ENCODE peak calls at places on chromosomes 1 and 21, in five cellular contexts. D is thoracic aorta, F is aorta, I is body of pancreas, V is pancreas. S is an unnamed sample.

GRCh38 chr1:180586671-180587155 is 27.9 kb downstream of the OVAAL start:
- DNase-seq in D (no peak), F (no peak), I (peak; percentile 91), V (peak; percentile 89), S (peak; percentile 85)

GRCh38 chr1:189435398-189435797 is 1042.3 kb downstream of the BRINP3 start:
- DNase-seq in D (no peak), F (no peak), I (no peak), V (no peak), S (no peak)

GRCh38 chr1:94590203-94591137 is 48.9 kb upstream of the F3 start:
- DNase-seq in D (no peak), F (no peak), I (peak; percentile 38), V (no peak), S (no peak)

GRCh38 chr1:2592672-2593071 is 6.1 kb downstream of the PRXL2B start:
- DNase-seq in D (no peak), F (peak; percentile 40), I (peak; percentile 52), V (no peak), S (no peak)

GRCh38 chr1:208177656-208178055 is 66.5 kb downstream of the PLXNA2 start:
- DNase-seq in D (no peak), F (no peak), I (no peak), V (no peak), S (no peak)

GRCh38 chr1:208235983-208236761 is 8.0 kb downstream of the PLXNA2 start:
- DNase-seq in D (no peak), F (peak; percentile 79), I (no peak), V (no peak), S (no peak)

GRCh38 chr1:32939655-32940371 is 24.8 kb downstream of the RNF19B start:
- DNase-seq in D (no peak), F (peak; percentile 80), I (peak; percentile 60), V (no peak), S (no peak)

GRCh38 chr1:8094481-8095241 is 68.6 kb upstream of the ERRFI1 start:
- DNase-seq in D (no peak), F (no peak), I (no peak), V (no peak), S (peak; percentile 62)

GRCh38 chr1:6259491-6260362 is 1.2 kb downstream of the GPR153 start:
- DNase-seq in D (peak; percentile 25), F (peak; percentile 90), I (peak; percentile 75), V (peak; percentile 51), S (peak; percentile 80)

DNA sequence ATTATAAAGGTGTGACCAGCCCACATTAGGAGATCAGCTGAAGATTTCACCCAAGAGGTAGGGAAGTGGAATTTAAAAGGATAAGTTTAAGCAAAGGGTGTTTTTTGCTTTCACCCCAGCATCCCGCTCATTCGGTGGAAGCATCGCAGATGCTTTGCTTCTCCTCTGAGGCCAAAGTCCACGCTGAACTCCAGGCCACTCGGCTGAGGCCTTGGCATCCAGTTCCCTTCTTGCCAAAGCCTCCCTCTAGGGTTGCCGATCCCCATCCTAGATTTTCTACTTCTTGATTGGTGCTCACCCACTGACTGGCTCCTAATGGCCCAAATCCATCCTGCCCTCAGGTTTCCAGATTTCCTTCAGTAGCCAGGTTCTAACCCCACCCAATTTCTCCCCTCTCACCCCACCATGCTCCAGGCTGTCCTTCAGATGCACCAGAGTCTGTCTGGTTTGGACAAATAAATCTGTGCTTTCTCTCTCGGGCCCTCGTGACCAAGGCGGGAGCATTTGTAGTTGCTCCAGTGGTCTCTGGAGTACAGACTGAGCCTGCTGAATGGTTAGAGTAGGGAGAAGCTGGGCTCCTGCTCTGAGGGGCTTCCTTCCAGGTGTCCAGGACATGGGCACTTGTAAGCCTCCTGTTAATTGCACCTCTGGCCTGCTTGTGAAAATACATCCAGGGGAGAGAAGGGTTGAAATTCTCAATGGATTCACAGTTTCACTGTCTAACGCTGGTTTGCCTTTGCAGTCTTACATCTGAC is 193.2 kb downstream of the C1orf94 start:
- DNase-seq in D (no peak), F (no peak), I (no peak), V (no peak), S (no peak)
- H3K27ac ChIP-seq in D (no peak overlapping the region), F (no peak overlapping the region), I (no peak overlapping the region), V (no peak overlapping the region), S (no peak overlapping the region)

DNA sequence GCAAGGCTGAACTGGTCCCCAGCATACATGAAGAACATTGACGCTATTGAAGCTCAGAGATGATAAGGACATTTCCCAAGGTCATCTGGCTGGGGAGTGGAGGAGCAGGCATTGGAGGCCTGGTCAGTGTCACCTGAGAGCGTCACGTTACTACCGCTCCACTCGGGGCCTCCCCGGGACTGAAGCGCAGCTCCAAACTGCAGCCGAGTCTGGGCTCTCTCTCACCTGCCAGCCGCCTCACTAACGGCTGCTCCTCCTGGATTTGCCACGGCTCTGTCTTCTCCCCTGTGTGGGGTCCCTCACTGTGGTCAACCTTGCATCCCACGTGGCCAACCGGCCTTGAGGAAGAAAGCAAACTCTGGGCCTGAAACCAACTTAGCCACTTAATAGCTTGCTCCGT is 111.3 kb downstream of the ADSS2 start:
- DNase-seq in D (no peak), F (no peak), I (no peak), V (no peak), S (no peak)
- H3K27ac ChIP-seq in D (no peak overlapping the region), F (no peak overlapping the region), I (no peak overlapping the region), V (no peak overlapping the region), S (no peak overlapping the region)

GRCh38 chr1:66022904-66023620 is 230.4 kb downstream of the PDE4B start:
- DNase-seq in D (no peak), F (no peak), I (no peak), V (no peak), S (no peak)
- H3K27ac ChIP-seq in D (no peak overlapping the region), F (no peak overlapping the region), I (no peak overlapping the region), V (no peak overlapping the region), S (no peak overlapping the region)

GRCh38 chr1:77828098-77828497 is 48.6 kb downstream of the MIGA1 start:
- DNase-seq in D (no peak), F (no peak), I (no peak), V (no peak), S (no peak)

GRCh38 chr1:77825356-77825709 is 45.9 kb downstream of the MIGA1 start:
- DNase-seq in D (no peak), F (no peak), I (peak; percentile 86), V (peak; percentile 56), S (peak; percentile 97)

GRCh38 chr1:77820121-77820520 is 40.7 kb downstream of the MIGA1 start:
- DNase-seq in D (no peak), F (no peak), I (no peak), V (no peak), S (no peak)

GRCh38 chr1:77824694-77825355 is 45.4 kb downstream of the MIGA1 start:
- DNase-seq in D (no peak), F (no peak), I (no peak), V (no peak), S (no peak)

DNA sequence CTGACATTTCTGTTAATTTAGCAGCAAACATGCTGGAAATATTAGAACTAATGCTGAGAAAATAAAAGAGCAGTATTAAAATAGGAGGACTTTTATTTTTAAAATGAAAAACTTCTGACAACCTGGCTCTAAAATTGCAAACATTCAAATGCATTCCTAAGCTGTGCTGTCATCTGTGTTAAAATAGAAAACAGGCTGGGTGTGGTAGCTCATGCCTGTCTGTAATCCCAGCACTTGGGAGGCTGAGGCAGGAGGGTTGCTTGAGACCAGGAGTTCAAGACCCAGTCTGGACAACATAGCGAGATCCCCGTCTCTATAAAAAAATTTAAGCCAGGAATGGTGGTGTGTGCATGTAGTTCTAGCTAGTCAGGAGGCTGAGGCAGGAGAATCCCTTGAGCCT is 44.6 kb downstream of the MIGA1 start:
- DNase-seq in D (no peak), F (no peak), I (peak; percentile 10), V (no peak), S (peak; percentile 50)
- H3K27ac ChIP-seq in D (peak overlapping the region; percentile 50), F (no peak overlapping the region), I (no peak overlapping the region), V (no peak overlapping the region), S (peak overlapping the region; percentile 85)

GRCh38 chr1:201740609-201741231 is 88.2 kb upstream of the IPO9 start:
- DNase-seq in D (no peak), F (peak; percentile 60), I (no peak), V (no peak), S (no peak)
- H3K27ac ChIP-seq in D (peak overlapping the region; percentile 91), F (peak overlapping the region; percentile 79), I (peak overlapping the region; percentile 40), V (no peak overlapping the region), S (peak overlapping the region; percentile 45)

GRCh38 chr1:40382601-40383000 is 9.1 kb downstream of the SMAP2 start:
- DNase-seq in D (no peak), F (no peak), I (peak; percentile 61), V (no peak), S (no peak)
- H3K27ac ChIP-seq in D (peak overlapping the region; percentile 12), F (no peak overlapping the region), I (peak overlapping the region; percentile 77), V (peak overlapping the region; percentile 87), S (no peak overlapping the region)

DNA sequence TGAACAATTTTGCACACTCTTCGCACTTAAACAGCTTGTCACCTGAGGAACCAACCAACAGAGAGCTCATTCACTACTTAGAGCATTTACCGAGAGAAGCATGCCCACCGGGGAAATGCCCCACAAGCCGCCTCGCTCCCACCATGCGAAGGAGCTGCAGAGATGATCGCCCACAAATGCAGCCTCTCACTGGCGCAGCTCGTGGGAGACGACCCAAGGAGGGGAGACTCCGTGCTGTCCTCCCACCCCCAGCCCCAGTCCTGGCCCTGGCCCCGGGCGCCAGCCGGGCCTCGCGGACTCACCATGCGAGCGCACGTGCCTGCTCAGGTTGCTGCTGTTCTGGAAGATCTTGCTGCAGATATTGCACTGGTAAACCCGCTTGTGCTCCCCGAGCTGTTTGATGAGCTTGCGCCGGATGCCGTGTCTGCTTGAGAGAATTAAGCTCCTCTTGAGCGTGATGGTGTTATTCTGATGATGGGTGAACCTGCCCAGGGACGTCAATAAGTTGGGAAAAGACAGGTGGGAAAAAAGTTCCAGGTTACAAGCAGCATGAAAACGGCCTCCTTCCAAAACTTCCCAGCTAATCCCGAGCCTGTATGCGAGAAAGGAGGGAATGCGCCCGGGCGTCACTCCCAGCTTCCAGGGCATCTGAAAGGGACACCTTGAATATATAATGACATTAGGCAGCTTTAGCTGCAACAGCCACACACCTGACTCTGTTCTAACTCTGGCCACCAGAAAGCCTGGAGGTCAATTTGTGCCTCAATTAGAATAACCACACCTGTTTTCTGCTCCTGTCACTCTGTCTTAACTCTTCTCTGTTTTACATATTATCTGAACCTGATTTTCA is 42.8 kb downstream of the PRDM15 start:
- DNase-seq in D (no peak), F (no peak), I (no peak), V (no peak), S (no peak)
- H3K27ac ChIP-seq in D (no peak overlapping the region), F (no peak overlapping the region), I (no peak overlapping the region), V (no peak overlapping the region), S (no peak overlapping the region)

GRCh38 chr1:38736399-38736798 is 123.2 kb downstream of the RRAGC start:
- DNase-seq in D (no peak), F (no peak), I (no peak), V (no peak), S (no peak)
- H3K27ac ChIP-seq in D (no peak overlapping the region), F (no peak overlapping the region), I (no peak overlapping the region), V (no peak overlapping the region), S (no peak overlapping the region)